ENCODE peak calls at places on chromosomes 5 and 9, in six cellular contexts. R is dorsolateral prefrontal cortex, E is lower lobe of right lung, G is GM12878, F is adrenal gland, J is tibial nerve. U is an unnamed sample.

GRCh38 chr5:14149672-14150053 is 6.5 kb downstream of the TRIO start:
- DNase-seq in R (no peak), E (no peak), G (no peak), F (no peak), J (no peak), U (no peak)

GRCh38 chr9:4665357-4665756 is 923 bp downstream of the SPATA6L start:
- DNase-seq in R (no peak), E (no peak), G (no peak), F (no peak), J (no peak), U (no peak)

GRCh38 chr9:111176511-111176910 is 138.2 kb upstream of the LPAR1 start:
- DNase-seq in R (no peak), E (no peak), G (no peak), F (no peak), J (no peak), U (no peak)

GRCh38 chr9:111094433-111095421 is 56.5 kb upstream of the LPAR1 start:
- DNase-seq in R (no peak), E (no peak), G (peak; percentile 9), F (no peak), J (no peak), U (no peak)

GRCh38 chr9:124216474-124217176 is 41.1 kb upstream of the NEK6 start:
- DNase-seq in R (peak; percentile 46), E (peak; percentile 63), G (peak; percentile 80), F (peak; percentile 25), J (no peak), U (peak; percentile 60)

GRCh38 chr5:79107020-79107796 is 4.4 kb upstream of the BHMT start:
- DNase-seq in R (no peak), E (no peak), G (no peak), F (no peak), J (no peak), U (no peak)

GRCh38 chr5:6081727-6082210 is 296.6 kb downstream of the MED10 start:
- DNase-seq in R (no peak), E (no peak), G (no peak), F (no peak), J (no peak), U (no peak)

GRCh38 chr5:102511666-102512065 is 12.9 kb upstream of the SLCO6A1 start:
- DNase-seq in R (no peak), E (no peak), G (no peak), F (peak; percentile 23), J (no peak), U (no peak)

GRCh38 chr9:78972303-78973002 is 599.3 kb upstream of the TLE4 start:
- DNase-seq in R (no peak), E (no peak), G (no peak), F (no peak), J (no peak), U (no peak)

GRCh38 chr5:171269717-171270116 is 39.3 kb upstream of the TLX3 start:
- DNase-seq in R (no peak), E (no peak), G (no peak), F (no peak), J (no peak), U (no peak)

GRCh38 chr9:96400132-96400910 is 16.8 kb upstream of the SLC35D2 start:
- DNase-seq in R (no peak), E (no peak), G (no peak), F (no peak), J (no peak), U (no peak)

GRCh38 chr5:9342161-9342787 is 203.6 kb downstream of the SEMA5A start:
- DNase-seq in R (no peak), E (no peak), G (no peak), F (no peak), J (no peak), U (no peak)

GRCh38 chr5:127092690-127093089 is 19.4 kb upstream of the C5orf63 start:
- DNase-seq in R (no peak), E (no peak), G (no peak), F (no peak), J (no peak), U (no peak)

GRCh38 chr5:1324301-1324700 is 20.6 kb downstream of the CLPTM1L start:
- DNase-seq in R (peak; percentile 31), E (no peak), G (no peak), F (no peak), J (no peak), U (no peak)

GRCh38 chr9:69971643-69972449 is 71.8 kb upstream of the MAMDC2 start:
- DNase-seq in R (peak; percentile 75), E (peak; percentile 65), G (no peak), F (peak; percentile 61), J (peak; percentile 71), U (peak; percentile 63)

GRCh38 chr5:102691434-102691833 is 63.7 kb upstream of the PAM start:
- DNase-seq in R (no peak), E (no peak), G (no peak), F (no peak), J (no peak), U (no peak)

GRCh38 chr9:109968702-109969450 is 188.9 kb downstream of the PALM2AKAP2 start:
- DNase-seq in R (no peak), E (no peak), G (no peak), F (peak; percentile 27), J (no peak), U (no peak)

GRCh38 chr5:4977421-4977820 is 162.7 kb upstream of the ADAMTS16 start:
- DNase-seq in R (no peak), E (no peak), G (no peak), F (no peak), J (no peak), U (no peak)

GRCh38 chr5:122008061-122008460 is 46.3 kb downstream of the SRFBP1 start:
- DNase-seq in R (no peak), E (no peak), G (no peak), F (no peak), J (no peak), U (no peak)

GRCh38 chr5:142957528-142957927 is 187.4 kb downstream of the ARHGAP26 start:
- DNase-seq in R (no peak), E (no peak), G (no peak), F (no peak), J (no peak), U (no peak)

GRCh38 chr9:757246-757881 is 84.1 kb upstream of the DMRT1 start:
- DNase-seq in R (peak; percentile 58), E (no peak), G (no peak), F (no peak), J (no peak), U (no peak)

DNA sequence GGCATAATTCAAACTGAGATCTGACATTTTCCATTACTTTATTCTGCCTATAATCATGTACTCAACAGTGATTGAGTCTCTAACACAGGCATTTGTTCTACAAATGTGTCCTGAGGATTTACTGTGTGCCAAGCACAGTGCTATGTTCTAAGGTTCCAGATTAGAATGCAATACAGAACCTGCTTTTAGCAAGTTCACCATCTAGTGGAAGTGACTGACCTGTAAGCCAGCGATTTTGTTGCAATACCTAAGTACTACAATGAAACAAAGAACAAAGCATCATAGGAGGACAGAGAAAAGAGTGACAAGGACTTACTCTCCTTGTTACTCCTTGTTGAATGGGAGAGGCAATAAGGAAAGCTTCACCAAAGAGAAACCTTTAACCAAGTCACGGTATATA is 348.1 kb downstream of the ELAVL2 start:
- DNase-seq in R (no peak), E (no peak), G (no peak), F (no peak), J (no peak), U (no peak)
- TF ChIP-seq CTCF in R (no peak), E (no peak), G (no peak), F (no peak), J (no peak), U (peak; percentile 36)

GRCh38 chr9:129012343-129012742 is 15.8 kb downstream of the SH3GLB2 start:
- DNase-seq in R (no peak), E (no peak), G (no peak), F (no peak), J (no peak), U (no peak)
- H3K4me3 ChIP-seq in R (no peak overlapping the region), E (no peak overlapping the region), G (no peak overlapping the region), F (no peak overlapping the region), J (no peak overlapping the region), U (no peak overlapping the region)

GRCh38 chr5:74272019-74272775 is 368.3 kb downstream of the ENC1 start:
- DNase-seq in R (no peak), E (no peak), G (no peak), F (no peak), J (no peak), U (no peak)
- H3K27ac ChIP-seq in R (no peak overlapping the region), E (no peak overlapping the region), G (no peak overlapping the region), F (no peak overlapping the region), J (no peak overlapping the region), U (no peak overlapping the region)

GRCh38 chr5:135707302-135707701 is 127.2 kb upstream of the SLC25A48 start:
- DNase-seq in R (no peak), E (no peak), G (no peak), F (no peak), J (no peak), U (no peak)
- TF ChIP-seq CTCF in R (no peak), E (no peak), G (no peak), F (no peak), J (no peak), U (no peak)

DNA sequence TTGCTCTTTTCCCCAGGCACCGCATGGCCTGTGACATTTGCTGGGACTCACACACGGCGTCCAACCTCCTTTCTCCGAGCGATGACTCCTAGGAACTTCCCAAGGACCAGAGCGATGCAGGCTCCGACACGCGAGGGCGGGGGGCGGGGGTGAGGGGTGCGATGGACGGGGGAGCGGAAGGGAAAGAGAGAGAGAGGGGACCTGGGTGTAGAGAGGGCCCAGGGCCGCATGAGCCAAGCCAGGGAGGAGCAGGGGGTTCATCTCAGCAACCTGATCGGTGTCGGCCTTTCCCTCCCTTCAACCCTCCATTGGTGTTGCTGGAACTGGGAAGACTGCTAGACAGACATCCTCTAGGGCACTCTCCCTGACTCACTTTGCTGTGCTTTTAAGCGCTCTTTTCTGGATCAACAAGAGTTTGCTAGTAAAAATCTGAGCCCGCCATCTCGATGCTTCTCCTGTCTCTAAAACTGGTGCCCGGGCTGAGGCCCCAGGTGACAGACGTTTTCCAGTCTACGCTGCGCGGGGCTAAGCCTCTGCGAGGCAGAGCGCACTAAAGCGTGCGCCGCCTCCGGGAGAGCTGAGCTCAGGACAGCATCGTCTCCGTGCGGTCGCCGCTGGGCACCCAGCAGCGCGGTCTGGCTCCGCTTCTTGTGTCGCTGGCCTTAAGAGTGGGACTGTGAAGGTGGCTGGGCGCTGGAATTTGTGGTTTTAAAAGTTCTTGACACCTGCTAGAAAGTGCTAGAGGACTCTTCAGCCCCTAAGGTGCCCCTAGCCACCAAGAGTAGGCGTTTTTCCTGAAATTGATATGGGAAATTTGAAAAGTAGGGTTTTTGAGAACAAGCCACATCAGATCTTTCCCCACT is 1.0 kb upstream of the TSLP start:
- DNase-seq in R (peak; percentile 48), E (peak; percentile 49), G (no peak), F (no peak), J (no peak), U (no peak)
- H3K4me3 ChIP-seq in R (peak overlapping the region; percentile 49), E (peak overlapping the region; percentile 4), G (no peak overlapping the region), F (no peak overlapping the region), J (no peak overlapping the region), U (no peak overlapping the region)

GRCh38 chr9:35522725-35523124 is 32.8 kb downstream of the RUSC2 start:
- DNase-seq in R (no peak), E (no peak), G (no peak), F (no peak), J (no peak), U (no peak)
- H3K27ac ChIP-seq in R (peak overlapping the region; percentile 92), E (no peak overlapping the region), G (no peak overlapping the region), F (no peak overlapping the region), J (no peak overlapping the region), U (peak overlapping the region; percentile 18)

GRCh38 chr5:54646285-54647101 is 128.9 kb downstream of the SNX18 start:
- DNase-seq in R (no peak), E (peak; percentile 72), G (peak; percentile 48), F (no peak), J (peak; percentile 54), U (peak; percentile 58)
- TF ChIP-seq CTCF in R (no peak), E (no peak), G (no peak), F (peak; percentile 23), J (no peak), U (no peak)